ENCODE peak calls at places on chromosomes 12 and 14, in seven cellular contexts. D is GM12878, Z is cardiac muscle cell, V is uterus, W is right cardiac atrium, R is keratinocyte, Y is stomach. A is an unnamed sample.

GRCh38 chr14:21039585-21040369 is 2.4 kb upstream of the RNASE7 start:
- DNase-seq in V (peak; percentile 72), W (peak; percentile 58), D (no peak), R (no peak), Z (peak; percentile 85), Y (peak; percentile 49), A (no peak)

GRCh38 chr12:127381043-127381668 is 885.8 kb upstream of the TMEM132C start:
- DNase-seq in D (no peak), Y (peak; percentile 60), R (no peak), W (peak; percentile 67), Z (peak; percentile 87), V (no peak), A (no peak)

GRCh38 chr12:72465940-72466630 is 193.9 kb downstream of the TRHDE start:
- DNase-seq in V (no peak), Y (no peak), D (no peak), R (no peak), Z (no peak), W (no peak), A (no peak)

GRCh38 chr14:72630374-72630773 is 263.5 kb downstream of the DPF3 start:
- DNase-seq in Z (no peak), R (no peak), D (no peak), Y (no peak), V (no peak), W (no peak), A (peak; percentile 24)

GRCh38 chr12:122995503-122996187 is 15.2 kb downstream of the ARL6IP4 start:
- DNase-seq in Z (no peak), D (no peak), R (no peak), V (no peak), W (peak; percentile 90), Y (no peak), A (no peak)

GRCh38 chr14:63893701-63894458 is 41.1 kb downstream of the SYNE2 start:
- DNase-seq in V (peak; percentile 72), Y (peak; percentile 29), W (peak; percentile 74), R (no peak), Z (peak; percentile 44), D (no peak), A (peak; percentile 91)

GRCh38 chr12:25764892-25765291 is 193.6 kb upstream of the RASSF8 start:
- DNase-seq in Z (no peak), Y (no peak), W (no peak), R (no peak), D (no peak), V (no peak), A (no peak)

GRCh38 chr14:91872011-91872476 is 4.7 kb upstream of the TC2N start:
- DNase-seq in W (no peak), R (no peak), Y (peak; percentile 75), D (peak; percentile 64), V (no peak), Z (no peak), A (no peak)

GRCh38 chr12:51820721-51821422 is 27.6 kb downstream of the FIGNL2 start:
- DNase-seq in W (peak; percentile 87), Y (peak; percentile 60), R (no peak), Z (peak; percentile 77), D (no peak), V (peak; percentile 39), A (peak; percentile 68)

GRCh38 chr14:102501751-102502315 is 7.7 kb downstream of the ANKRD9 start:
- DNase-seq in W (no peak), V (no peak), D (no peak), Y (no peak), Z (no peak), R (no peak), A (no peak)

GRCh38 chr12:51033048-51033447 is 6.9 kb upstream of the SLC11A2 start:
- DNase-seq in Y (no peak), V (no peak), W (no peak), R (no peak), D (no peak), Z (no peak), A (no peak)

GRCh38 chr14:69715725-69716482 is 51.0 kb upstream of the SRSF5 start:
- DNase-seq in W (peak; percentile 78), D (no peak), Y (peak; percentile 73), V (peak; percentile 67), Z (peak; percentile 45), R (no peak), A (no peak)

GRCh38 chr14:69712217-69712565 is 54.8 kb upstream of the SRSF5 start:
- DNase-seq in V (no peak), D (no peak), R (no peak), W (no peak), Z (no peak), Y (no peak), A (no peak)

GRCh38 chr14:69712637-69713088 is 54.3 kb upstream of the SRSF5 start:
- DNase-seq in D (no peak), W (peak; percentile 75), Z (peak; percentile 42), V (peak; percentile 47), Y (peak; percentile 70), R (no peak), A (peak; percentile 72)

GRCh38 chr14:69713127-69713800 is 53.7 kb upstream of the SRSF5 start:
- DNase-seq in V (no peak), Y (peak; percentile 65), W (no peak), D (no peak), R (peak; percentile 38), Z (peak; percentile 45), A (no peak)

DNA sequence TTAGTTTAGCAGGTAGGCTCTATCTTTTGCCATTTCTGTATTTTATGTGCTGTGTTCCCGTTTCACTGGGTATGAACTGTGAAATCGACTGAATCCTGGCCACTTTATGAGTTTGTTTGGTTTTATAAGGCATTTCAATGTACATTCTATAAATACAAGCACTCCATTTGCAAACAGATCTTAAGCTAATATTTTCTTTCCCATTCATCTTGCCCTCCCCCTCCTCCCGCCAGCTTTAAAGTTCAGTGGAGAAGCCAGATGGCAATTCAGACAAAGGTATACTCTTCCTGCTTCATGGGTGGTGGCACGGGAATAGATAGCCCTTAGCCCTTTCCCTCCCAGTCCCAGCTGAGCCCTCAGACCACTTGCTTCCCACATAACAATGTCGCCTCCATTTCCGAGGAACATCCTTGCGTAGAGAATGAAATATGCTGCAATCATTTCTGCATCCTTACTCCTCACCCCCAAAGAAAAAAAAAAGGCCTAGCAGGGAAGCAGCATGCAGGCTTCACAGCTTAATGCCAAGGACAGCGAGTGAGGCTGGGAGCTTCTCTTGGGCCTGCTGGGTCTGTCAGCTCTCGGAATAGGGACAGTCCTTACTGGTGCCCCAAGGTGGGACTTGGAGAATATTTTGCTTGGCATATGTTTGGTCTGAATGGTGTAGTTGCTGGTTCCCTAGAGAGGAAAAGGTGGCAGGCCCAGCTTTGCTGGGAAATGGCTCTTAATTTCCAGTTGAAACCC is 52.8 kb upstream of the SRSF5 start:
- DNase-seq in D (no peak), Y (no peak), Z (no peak), W (no peak), V (no peak), R (no peak), A (no peak)
- H3K27ac ChIP-seq in D (no peak overlapping the region), Y (peak overlapping the region; percentile 87), Z (peak overlapping the region; percentile 89), W (no peak overlapping the region), V (no peak overlapping the region), R (no peak overlapping the region), A (no peak overlapping the region)

DNA sequence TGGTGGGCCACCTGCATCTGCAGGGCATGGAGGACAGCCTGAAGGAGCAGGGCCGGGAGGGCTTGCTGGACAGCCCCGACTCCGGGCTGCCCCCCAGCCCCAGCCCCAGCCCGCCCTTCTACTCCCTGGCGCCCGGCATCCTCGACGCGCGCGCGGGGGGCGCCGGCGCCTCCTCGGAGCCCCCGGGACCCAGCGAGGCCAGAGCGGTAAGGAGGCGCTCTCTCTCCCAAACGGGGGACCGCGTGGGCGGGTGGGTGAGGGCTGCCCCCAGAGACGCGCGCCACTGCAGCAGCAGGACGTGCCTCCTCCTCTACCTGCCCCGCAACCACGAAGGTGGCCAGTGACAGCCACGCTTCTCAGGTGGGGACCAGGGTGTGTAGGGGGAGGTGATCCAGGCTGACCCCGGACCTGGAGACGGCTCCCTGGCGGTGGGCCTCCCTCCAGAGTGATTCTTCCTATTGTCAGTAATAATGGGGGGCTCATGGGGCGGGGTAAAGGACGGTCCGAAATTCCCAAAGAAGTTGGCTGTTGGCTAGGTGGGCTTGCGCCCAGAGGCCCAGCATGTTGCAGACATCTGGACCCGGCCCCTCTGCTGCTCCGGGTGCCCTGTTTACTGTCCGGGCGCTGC is 652 bp downstream of the RFLNA start:
- DNase-seq in Z (no peak), D (no peak), R (no peak), W (no peak), Y (no peak), V (no peak), A (no peak)
- H3K4me1 ChIP-seq in Z (no peaks in the 10 kb centered on the region), D (no peaks in the 10 kb centered on the region), R (peaks cover 14% of the 10 kb centered on the region), W (no peaks in the 10 kb centered on the region), Y (peaks cover 15% of the 10 kb centered on the region), V (no peaks in the 10 kb centered on the region), A (peaks cover 21% of the 10 kb centered on the region)

GRCh38 chr12:99154983-99155336 is 492.6 kb upstream of the GARIN6 start:
- DNase-seq in D (no peak), Y (no peak), W (no peak), R (no peak), V (no peak), Z (no peak), A (no peak)
- H3K27ac ChIP-seq in D (no peak overlapping the region), Y (no peak overlapping the region), W (no peak overlapping the region), R (no peak overlapping the region), V (no peak overlapping the region), Z (no peak overlapping the region), A (no peak overlapping the region)

GRCh38 chr12:29996993-29997392 is 213.3 kb upstream of the TMTC1 start:
- DNase-seq in R (no peak), Y (no peak), D (no peak), W (no peak), Z (no peak), V (no peak), A (no peak)
- H3K4me1 ChIP-seq in R (no peaks in the 10 kb centered on the region), Y (no peaks in the 10 kb centered on the region), D (no peaks in the 10 kb centered on the region), W (no peaks in the 10 kb centered on the region), Z (no peaks in the 10 kb centered on the region), V (no peaks in the 10 kb centered on the region), A (no peaks in the 10 kb centered on the region)

GRCh38 chr12:6430124-6430989 is 14.4 kb upstream of the CD27 start:
- DNase-seq in R (peak; percentile 73), W (peak; percentile 89), V (peak; percentile 97), Z (no peak), D (no peak), Y (peak; percentile 87), A (peak; percentile 97)
- H3K27ac ChIP-seq in R (peak overlapping the region; percentile 39), W (peak overlapping the region; percentile 97), V (peak overlapping the region; percentile 88), Z (no peak overlapping the region), D (peak overlapping the region; percentile 29), Y (peak overlapping the region; percentile 80), A (peak overlapping the region; percentile 82)

A was measured in ascending aorta.